ENCODE peak calls at places on chromosomes 12 and 14, in eight cellular contexts. S, F, C, H, P, X, U and Y are unnamed samples.

GRCh38 chr12:120849765-120850164 is 54.4 kb downstream of the SPPL3 start:
- DNase-seq in S (peak), X (peak), U (no peak), F (no peak), H (no peak), C (no peak), P (peak), Y (peak)

GRCh38 chr12:117830471-117830870 is 138.3 kb downstream of the KSR2 start:
- DNase-seq in C (no peak), F (no peak), H (no peak), X (no peak), S (peak), P (no peak), U (no peak), Y (no peak)

GRCh38 chr12:25404955-25405354 is 148.1 kb downstream of the LMNTD1 start:
- DNase-seq in F (no peak), P (peak), X (peak), U (no peak), S (no peak), C (no peak), H (no peak), Y (no peak)

GRCh38 chr14:93959239-93960107 is 16.9 kb downstream of the ASB2 start:
- DNase-seq in C (no peak), F (peak), P (peak), X (peak), S (peak), H (peak), U (peak), Y (peak)

GRCh38 chr12:52514471-52515318 is 5.5 kb downstream of the KRT5 start:
- DNase-seq in S (no peak), U (no peak), C (no peak), P (no peak), X (no peak), F (no peak), H (no peak), Y (no peak)

GRCh38 chr14:45807187-45807586 is 554.2 kb upstream of the MIS18BP1 start:
- DNase-seq in X (no peak), S (peak), F (no peak), U (no peak), H (no peak), C (no peak), P (no peak), Y (no peak)

GRCh38 chr14:101496779-101497420 is 64.4 kb upstream of the DIO3 start:
- DNase-seq in S (no peak), C (no peak), F (no peak), U (no peak), P (no peak), H (no peak), X (no peak), Y (no peak)

GRCh38 chr12:1811281-1811947 is 9.0 kb upstream of the LRTM2 start:
- DNase-seq in H (no peak), P (no peak), F (peak), C (no peak), U (no peak), S (peak), X (peak), Y (peak)

GRCh38 chr12:3458041-3458440 is 33.0 kb upstream of the PRMT8 start:
- DNase-seq in F (no peak), P (no peak), C (no peak), U (no peak), H (no peak), S (peak), X (no peak), Y (peak)

GRCh38 chr14:65225299-65226159 is 123.2 kb upstream of the MAX start:
- DNase-seq in H (no peak), C (no peak), X (no peak), P (no peak), F (no peak), U (no peak), S (no peak), Y (no peak)

GRCh38 chr14:28609228-28609828 is 157.3 kb upstream of the FOXG1 start:
- DNase-seq in X (peak), P (peak), H (peak), S (peak), F (peak), C (peak), U (peak), Y (peak)

GRCh38 chr12:120145164-120145563 is 28.6 kb upstream of the RAB35 start:
- DNase-seq in S (no peak), F (no peak), X (no peak), U (no peak), C (no peak), P (no peak), H (no peak), Y (no peak)

GRCh38 chr12:15629761-15630160 is 159.4 kb downstream of the EPS8 start:
- DNase-seq in H (no peak), C (no peak), U (no peak), X (no peak), P (no peak), S (peak), F (no peak), Y (peak)

GRCh38 chr12:72889791-72890190 is 617.6 kb downstream of the TRHDE start:
- DNase-seq in C (no peak), H (no peak), U (no peak), S (no peak), F (no peak), X (no peak), P (no peak), Y (no peak)

GRCh38 chr14:87869619-87870583 is 123.1 kb downstream of the GALC start:
- DNase-seq in F (no peak), H (peak), C (no peak), X (no peak), P (no peak), U (no peak), S (peak), Y (peak)

GRCh38 chr14:83425138-83425537 is 1891.5 kb upstream of the SEL1L start:
- DNase-seq in H (peak), F (no peak), P (no peak), U (no peak), S (no peak), C (no peak), X (no peak), Y (peak)

GRCh38 chr12:80792861-80793260 is 76.1 kb downstream of the MYF5 start:
- DNase-seq in P (no peak), X (no peak), S (no peak), C (no peak), U (no peak), H (no peak), F (no peak), Y (no peak)

GRCh38 chr14:93061380-93062012 is 54.2 kb downstream of the ITPK1 start:
- DNase-seq in H (no peak), X (no peak), U (no peak), F (no peak), S (no peak), C (no peak), P (no peak), Y (no peak)

GRCh38 chr12:27351476-27351875 is 18.8 kb downstream of the BMAL2 start:
- DNase-seq in S (no peak), U (no peak), H (no peak), C (no peak), X (no peak), F (no peak), P (no peak), Y (no peak)

GRCh38 chr12:119802472-119802871 is 74.6 kb downstream of the CIT start:
- DNase-seq in H (peak), S (no peak), X (no peak), C (no peak), U (no peak), F (no peak), P (no peak), Y (no peak)

GRCh38 chr14:85453401-85453800 is 76.5 kb upstream of the FLRT2 start:
- DNase-seq in H (no peak), F (no peak), X (no peak), S (no peak), C (no peak), P (no peak), U (no peak), Y (no peak)

GRCh38 chr12:48690990-48691389 is 9.0 kb upstream of the KANSL2 start:
- DNase-seq in U (no peak), H (no peak), S (no peak), X (no peak), P (no peak), F (no peak), C (no peak), Y (no peak)

GRCh38 chr14:59317346-59317745 is 128.9 kb downstream of the DAAM1 start:
- DNase-seq in U (no peak), F (no peak), X (no peak), S (no peak), C (no peak), H (no peak), P (no peak), Y (no peak)

GRCh38 chr14:70670992-70671651 is 29.4 kb downstream of the TTC9 start:
- DNase-seq in P (peak), X (no peak), S (peak), U (no peak), H (peak), C (no peak), F (no peak), Y (no peak)

GRCh38 chr12:125683748-125684381 is 618.6 kb downstream of the AACS start:
- DNase-seq in H (no peak), P (peak), S (no peak), U (peak), F (peak), C (no peak), X (peak), Y (peak)

GRCh38 chr14:102942069-102942468 is 19.6 kb downstream of the AMN start:
- DNase-seq in X (no peak), P (no peak), C (no peak), F (no peak), S (no peak), U (no peak), H (no peak), Y (no peak)

GRCh38 chr14:90510208-90510607 is 113.4 kb downstream of the CALM1 start:
- DNase-seq in U (no peak), X (no peak), H (no peak), S (no peak), C (peak), P (peak), F (no peak), Y (no peak)

GRCh38 chr14:89327771-89328212 is 89.2 kb downstream of the FOXN3 start:
- DNase-seq in H (no peak), P (no peak), C (no peak), X (no peak), S (peak), U (no peak), F (no peak), Y (no peak)